ENCODE peak calls at places on chromosomes 3 and 15, in seven cellular contexts. Z is NB4, G is neuronal stem cell, X is gastrocnemius medialis, B is HFF-Myc, J is AG04450, L is AG10803. H is an unnamed sample.

GRCh38 chr3:183537295-183537730 is 18.2 kb downstream of the KLHL6 start:
- DNase-seq in Z (peak), G (no peak), X (peak), B (no peak), J (no peak), L (peak), H (peak)

GRCh38 chr3:71050521-71051258 is 532.8 kb downstream of the FOXP1 start:
- DNase-seq in Z (peak), G (no peak), X (no peak), B (no peak), J (no peak), L (peak), H (no peak)

GRCh38 chr3:147356909-147357733 is 49.2 kb downstream of the ZIC4 start:
- DNase-seq in Z (no peak), G (no peak), X (no peak), B (peak), J (no peak), L (no peak), H (no peak)

GRCh38 chr3:123449092-123449985 is 449 bp upstream of the ADCY5 start:
- DNase-seq in Z (no peak), G (peak), X (no peak), B (no peak), J (no peak), L (peak), H (peak)

GRCh38 chr3:59709702-59710555 is 660.1 kb upstream of the CFAP20DC start:
- DNase-seq in Z (peak), G (no peak), X (peak), B (no peak), J (no peak), L (peak), H (no peak)

GRCh38 chr15:48965972-48966371 is 2.3 kb upstream of the SHC4 start:
- DNase-seq in Z (peak), G (no peak), X (no peak), B (peak), J (no peak), L (peak), H (peak)

GRCh38 chr3:111585214-111585613 is 9.9 kb downstream of the ZBED2 start:
- DNase-seq in Z (no peak), G (no peak), X (no peak), B (no peak), J (no peak), L (no peak), H (no peak)

GRCh38 chr3:55313701-55314100 is 173.4 kb downstream of the WNT5A start:
- DNase-seq in Z (no peak), G (no peak), X (no peak), B (no peak), J (no peak), L (no peak), H (no peak)

GRCh38 chr3:12194209-12194608 is 35.5 kb upstream of the TIMP4 start:
- DNase-seq in Z (peak), G (peak), X (no peak), B (peak), J (peak), L (peak), H (no peak)

GRCh38 chr3:51319271-51319670 is 65.8 kb upstream of the MANF start:
- DNase-seq in Z (no peak), G (no peak), X (no peak), B (no peak), J (no peak), L (peak), H (no peak)

GRCh38 chr15:66830358-66830757 is 128.3 kb downstream of the SMAD6 start:
- DNase-seq in Z (peak), G (no peak), X (no peak), B (no peak), J (no peak), L (peak), H (peak)

GRCh38 chr3:8712871-8713360 is 20.7 kb upstream of the CAV3 start:
- DNase-seq in Z (no peak), G (no peak), X (no peak), B (peak), J (no peak), L (peak), H (no peak)

GRCh38 chr15:71011503-71012155 is 103.6 kb upstream of the THSD4 start:
- DNase-seq in Z (peak), G (peak), X (no peak), B (peak), J (peak), L (peak), H (peak)

GRCh38 chr15:37995461-37996347 is 61.3 kb downstream of the TMCO5A start:
- DNase-seq in Z (peak), G (peak), X (no peak), B (peak), J (peak), L (peak), H (peak)

GRCh38 chr3:13275376-13276005 is 144.6 kb downstream of the NUP210 start:
- DNase-seq in Z (no peak), G (no peak), X (no peak), B (no peak), J (no peak), L (no peak), H (no peak)

GRCh38 chr15:65583701-65584100 is 27.2 kb downstream of the INTS14 start:
- DNase-seq in Z (peak), G (peak), X (no peak), B (peak), J (no peak), L (peak), H (no peak)

GRCh38 chr3:46706771-46707582 is 5.8 kb downstream of the TMIE start:
- DNase-seq in Z (no peak), G (no peak), X (no peak), B (no peak), J (no peak), L (no peak), H (no peak)

GRCh38 chr3:166085164-166085830 is 248.1 kb upstream of the BCHE start:
- DNase-seq in Z (no peak), G (no peak), X (no peak), B (no peak), J (no peak), L (no peak), H (peak)

GRCh38 chr15:49286649-49287394 is 116.8 kb downstream of the GALK2 start:
- DNase-seq in Z (no peak), G (no peak), X (no peak), B (no peak), J (no peak), L (peak), H (no peak)

GRCh38 chr15:31396881-31397560 is 70.4 kb downstream of the KLF13 start:
- DNase-seq in Z (peak), G (peak), X (peak), B (peak), J (no peak), L (peak), H (peak)

GRCh38 chr3:12370758-12371157 is 81.9 kb downstream of the PPARG start:
- DNase-seq in Z (peak), G (no peak), X (no peak), B (peak), J (no peak), L (peak), H (no peak)

GRCh38 chr3:193190387-193190786 is 50.6 kb upstream of the PLAAT1 start:
- DNase-seq in Z (peak), G (peak), X (no peak), B (no peak), J (no peak), L (no peak), H (peak)

GRCh38 chr3:14602006-14602803 is 49.4 kb upstream of the CCDC174 start:
- DNase-seq in Z (no peak), G (no peak), X (no peak), B (no peak), J (no peak), L (no peak), H (no peak)

GRCh38 chr3:94529821-94530220 is 467.0 kb downstream of the NSUN3 start:
- DNase-seq in Z (no peak), G (no peak), X (no peak), B (no peak), J (no peak), L (no peak), H (no peak)

DNA sequence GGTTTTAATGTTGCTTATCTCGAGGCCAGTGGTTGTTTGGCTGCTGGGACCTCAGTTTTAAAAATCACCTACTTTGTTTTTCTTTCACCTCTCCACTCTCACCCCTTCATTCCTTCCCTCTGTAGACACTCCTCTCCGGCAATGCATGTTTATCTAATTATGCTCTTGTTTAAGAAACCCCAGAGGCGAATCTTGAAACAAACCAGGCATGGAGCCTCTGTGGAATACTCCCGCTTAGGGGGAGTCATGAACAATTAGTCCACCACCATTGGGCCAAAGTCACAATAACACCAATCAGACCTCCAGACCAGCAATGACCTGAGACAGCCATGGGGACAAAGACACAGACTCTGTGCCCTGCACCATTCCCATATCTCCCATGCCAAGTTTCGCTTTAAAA is 53.3 kb downstream of the EFCAB12 start:
- DNase-seq in Z (no peak), G (no peak), X (no peak), B (no peak), J (no peak), L (no peak), H (no peak)
- H3K4me3 ChIP-seq in Z (no peak), G (no peak), X (no peak), B (no peak), J (no peak), L (no peak), H (no peak)

DNA sequence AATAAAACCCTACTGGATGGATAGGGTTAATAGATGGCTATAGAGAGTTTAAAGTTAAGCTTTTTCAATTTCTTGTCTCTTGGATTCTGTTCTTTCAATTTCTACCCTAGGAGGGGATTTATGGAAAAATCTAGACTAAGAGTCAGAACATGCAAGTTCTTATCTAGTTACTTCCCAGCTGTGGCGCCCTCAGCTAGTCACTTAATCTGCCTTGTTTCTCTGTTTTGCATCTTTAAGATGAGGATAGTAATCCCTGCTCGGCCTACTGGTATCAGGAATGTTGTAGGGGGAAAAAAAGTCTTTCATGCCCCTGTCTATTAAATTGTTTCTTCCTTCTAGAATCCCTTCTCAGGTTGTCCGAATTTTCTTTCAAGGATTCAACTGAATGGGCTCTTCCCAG is 4.3 kb downstream of the KCTD6 start:
- DNase-seq in Z (no peak), G (no peak), X (no peak), B (no peak), J (no peak), L (no peak), H (no peak)
- H3K4me3 ChIP-seq in Z (no peak), G (no peak), X (no peak), B (no peak), J (no peak), L (no peak), H (no peak)

GRCh38 chr15:90839187-90840071 is 29.0 kb upstream of the FURIN start:
- DNase-seq in Z (peak), G (peak), X (no peak), B (no peak), J (no peak), L (no peak), H (peak)
- H3K4me3 ChIP-seq in Z (peak), G (no peak), X (no peak), B (no peak), J (no peak), L (no peak), H (no peak)

GRCh38 chr15:75335313-75335704 is 554 bp upstream of the COMMD4 start:
- DNase-seq in Z (no peak), G (no peak), X (no peak), B (no peak), J (no peak), L (no peak), H (no peak)
- H3K4me3 ChIP-seq in Z (peak), G (peak), X (peak), B (peak), J (peak), L (peak), H (peak)

DNA sequence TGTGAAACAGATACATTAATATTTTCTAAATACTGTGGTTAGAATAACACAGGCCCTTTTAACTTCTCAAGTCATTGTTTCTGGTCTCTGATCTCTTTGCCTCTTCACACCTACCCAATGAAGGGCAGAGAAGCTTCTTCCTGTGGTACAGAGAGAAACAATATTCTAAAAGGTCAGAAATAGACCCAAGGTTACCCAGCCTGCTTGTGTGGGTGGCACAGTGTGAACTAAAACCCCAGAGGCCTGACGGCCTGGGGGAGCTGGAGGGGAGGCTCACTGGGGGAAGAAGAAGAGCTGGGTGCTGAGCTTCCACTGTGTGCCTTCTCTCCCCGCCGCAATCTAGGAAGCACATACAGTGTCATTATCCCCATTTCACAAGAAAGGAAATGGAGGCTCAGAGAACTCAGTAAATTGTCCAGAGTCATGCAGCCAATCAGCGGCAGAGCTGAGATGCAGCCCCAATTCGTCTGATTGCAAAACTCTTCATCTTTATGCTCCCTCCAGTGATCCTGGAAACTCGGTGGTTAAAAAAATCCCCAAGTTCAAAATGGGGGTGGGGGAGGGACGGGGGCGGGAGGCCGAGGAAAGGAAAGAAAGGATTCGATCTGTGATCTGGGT is 64.1 kb upstream of the HEG1 start:
- DNase-seq in Z (peak), G (no peak), X (no peak), B (no peak), J (no peak), L (no peak), H (no peak)
- H3K4me3 ChIP-seq in Z (no peak), G (peak), X (no peak), B (no peak), J (no peak), L (peak), H (no peak)